ENCODE peak calls at places on chromosomes 1 and 21, in seven cellular contexts. One of them, this sample, is unnamed.

GRCh38 chr21:44800103-44800502 is 1.5 kb downstream of the UBE2G2 start:
- DNase-seq in stimulated activated naive CD8-positive, alpha-beta T cell treated with anti-CD3 and anti-CD28 coated beads, Interleukin-15, amount 100 ng/mL, for 72 hours: no peak
- DNase-seq in hippocampal formation: no peak
- DNase-seq in stimulated activated CD4-positive, alpha-beta T cell treated with anti-CD3 and anti-CD28 coated beads, Interleukin-2, amount 100 ng/mL, for 48 hours: no peak
- DNase-seq in posterior cingulate gyrus: no peak
- DNase-seq in stimulated activated effector memory CD8-positive, alpha-beta T cell treated with anti-CD3 and anti-CD28 coated beads, Interleukin-12 subunit alpha, Interleukin-12 subunit beta, amount 100 ng/mL, for 72 hours: no peak
- DNase-seq in HEK293T: peak; percentile 51
- DNase-seq in this sample: no peak

GRCh38 chr1:229599218-229599812 is 26.6 kb downstream of the TAF5L start:
- DNase-seq in stimulated activated effector memory CD8-positive, alpha-beta T cell treated with anti-CD3 and anti-CD28 coated beads, Interleukin-12 subunit alpha, Interleukin-12 subunit beta, amount 100 ng/mL, for 72 hours: no peak
- DNase-seq in hippocampal formation: no peak
- DNase-seq in stimulated activated naive CD8-positive, alpha-beta T cell treated with anti-CD3 and anti-CD28 coated beads, Interleukin-15, amount 100 ng/mL, for 72 hours: no peak
- DNase-seq in stimulated activated CD4-positive, alpha-beta T cell treated with anti-CD3 and anti-CD28 coated beads, Interleukin-2, amount 100 ng/mL, for 48 hours: no peak
- DNase-seq in HEK293T: no peak
- DNase-seq in posterior cingulate gyrus: no peak
- DNase-seq in this sample: no peak

GRCh38 chr1:15005116-15005515 is 148.4 kb upstream of the TMEM51 start:
- DNase-seq in posterior cingulate gyrus: no peak
- DNase-seq in stimulated activated CD4-positive, alpha-beta T cell treated with anti-CD3 and anti-CD28 coated beads, Interleukin-2, amount 100 ng/mL, for 48 hours: no peak
- DNase-seq in HEK293T: no peak
- DNase-seq in stimulated activated naive CD8-positive, alpha-beta T cell treated with anti-CD3 and anti-CD28 coated beads, Interleukin-15, amount 100 ng/mL, for 72 hours: no peak
- DNase-seq in hippocampal formation: no peak
- DNase-seq in stimulated activated effector memory CD8-positive, alpha-beta T cell treated with anti-CD3 and anti-CD28 coated beads, Interleukin-12 subunit alpha, Interleukin-12 subunit beta, amount 100 ng/mL, for 72 hours: no peak
- DNase-seq in this sample: no peak

GRCh38 chr1:112285311-112285710 is 110.7 kb upstream of the CTTNBP2NL start:
- DNase-seq in stimulated activated naive CD8-positive, alpha-beta T cell treated with anti-CD3 and anti-CD28 coated beads, Interleukin-15, amount 100 ng/mL, for 72 hours: no peak
- DNase-seq in stimulated activated effector memory CD8-positive, alpha-beta T cell treated with anti-CD3 and anti-CD28 coated beads, Interleukin-12 subunit alpha, Interleukin-12 subunit beta, amount 100 ng/mL, for 72 hours: no peak
- DNase-seq in posterior cingulate gyrus: no peak
- DNase-seq in stimulated activated CD4-positive, alpha-beta T cell treated with anti-CD3 and anti-CD28 coated beads, Interleukin-2, amount 100 ng/mL, for 48 hours: no peak
- DNase-seq in hippocampal formation: no peak
- DNase-seq in HEK293T: no peak
- DNase-seq in this sample: no peak

GRCh38 chr1:177912991-177913390 is 56.9 kb downstream of the SEC16B start:
- DNase-seq in stimulated activated naive CD8-positive, alpha-beta T cell treated with anti-CD3 and anti-CD28 coated beads, Interleukin-15, amount 100 ng/mL, for 72 hours: no peak
- DNase-seq in hippocampal formation: no peak
- DNase-seq in stimulated activated effector memory CD8-positive, alpha-beta T cell treated with anti-CD3 and anti-CD28 coated beads, Interleukin-12 subunit alpha, Interleukin-12 subunit beta, amount 100 ng/mL, for 72 hours: no peak
- DNase-seq in HEK293T: no peak
- DNase-seq in stimulated activated CD4-positive, alpha-beta T cell treated with anti-CD3 and anti-CD28 coated beads, Interleukin-2, amount 100 ng/mL, for 48 hours: no peak
- DNase-seq in posterior cingulate gyrus: no peak
- DNase-seq in this sample: no peak

GRCh38 chr1:1246601-1247340 is at the start of gene C1QTNF12:
- DNase-seq in HEK293T: no peak
- DNase-seq in stimulated activated effector memory CD8-positive, alpha-beta T cell treated with anti-CD3 and anti-CD28 coated beads, Interleukin-12 subunit alpha, Interleukin-12 subunit beta, amount 100 ng/mL, for 72 hours: no peak
- DNase-seq in stimulated activated CD4-positive, alpha-beta T cell treated with anti-CD3 and anti-CD28 coated beads, Interleukin-2, amount 100 ng/mL, for 48 hours: no peak
- DNase-seq in posterior cingulate gyrus: no peak
- DNase-seq in stimulated activated naive CD8-positive, alpha-beta T cell treated with anti-CD3 and anti-CD28 coated beads, Interleukin-15, amount 100 ng/mL, for 72 hours: no peak
- DNase-seq in hippocampal formation: no peak
- DNase-seq in this sample: no peak

GRCh38 chr1:205436776-205437485 is 15.1 kb upstream of the LEMD1 start:
- DNase-seq in stimulated activated effector memory CD8-positive, alpha-beta T cell treated with anti-CD3 and anti-CD28 coated beads, Interleukin-12 subunit alpha, Interleukin-12 subunit beta, amount 100 ng/mL, for 72 hours: no peak
- DNase-seq in hippocampal formation: no peak
- DNase-seq in stimulated activated CD4-positive, alpha-beta T cell treated with anti-CD3 and anti-CD28 coated beads, Interleukin-2, amount 100 ng/mL, for 48 hours: no peak
- DNase-seq in posterior cingulate gyrus: no peak
- DNase-seq in stimulated activated naive CD8-positive, alpha-beta T cell treated with anti-CD3 and anti-CD28 coated beads, Interleukin-15, amount 100 ng/mL, for 72 hours: no peak
- DNase-seq in HEK293T: no peak
- DNase-seq in this sample: no peak

GRCh38 chr1:45423907-45424678 is 66.9 kb downstream of the TESK2 start:
- DNase-seq in HEK293T: no peak
- DNase-seq in posterior cingulate gyrus: no peak
- DNase-seq in stimulated activated effector memory CD8-positive, alpha-beta T cell treated with anti-CD3 and anti-CD28 coated beads, Interleukin-12 subunit alpha, Interleukin-12 subunit beta, amount 100 ng/mL, for 72 hours: no peak
- DNase-seq in hippocampal formation: no peak
- DNase-seq in stimulated activated CD4-positive, alpha-beta T cell treated with anti-CD3 and anti-CD28 coated beads, Interleukin-2, amount 100 ng/mL, for 48 hours: no peak
- DNase-seq in stimulated activated naive CD8-positive, alpha-beta T cell treated with anti-CD3 and anti-CD28 coated beads, Interleukin-15, amount 100 ng/mL, for 72 hours: no peak
- DNase-seq in this sample: no peak

GRCh38 chr1:2548068-2548589 is 8.0 kb upstream of the TNFRSF14 start:
- DNase-seq in HEK293T: peak; percentile 78
- DNase-seq in posterior cingulate gyrus: peak; percentile 75
- DNase-seq in stimulated activated effector memory CD8-positive, alpha-beta T cell treated with anti-CD3 and anti-CD28 coated beads, Interleukin-12 subunit alpha, Interleukin-12 subunit beta, amount 100 ng/mL, for 72 hours: peak; percentile 93
- DNase-seq in stimulated activated naive CD8-positive, alpha-beta T cell treated with anti-CD3 and anti-CD28 coated beads, Interleukin-15, amount 100 ng/mL, for 72 hours: peak; percentile 87
- DNase-seq in stimulated activated CD4-positive, alpha-beta T cell treated with anti-CD3 and anti-CD28 coated beads, Interleukin-2, amount 100 ng/mL, for 48 hours: peak; percentile 79
- DNase-seq in hippocampal formation: peak; percentile 38
- DNase-seq in this sample: peak; percentile 86